ENCODE peak calls at places on chromosomes 4 and X, in nine cellular contexts. Q is GM06990; X is A172; Z is smooth muscle cell of the brain vasculature; E is psoas muscle; P is RPMI7951; G is stimulated activated effector memory CD8-positive, alpha-beta T cell treated with anti-CD3 and anti-CD28 coated beads, Interleukin-12 subunit alpha, Interleukin-12 subunit beta, amount 100 ng/mL, for 72 hours; C is fibroblast of pulmonary artery; M is DMS153. T is an unnamed sample.
A peak's percentile ranks its signal among the peaks of the same experiment; 100 is the strongest.

GRCh38 chr4:114287079-114287696 is 307.7 kb upstream of the ARSJ start:
- DNase-seq in M (peak; percentile 13), X (no peak), Q (no peak), G (no peak), E (no peak), C (no peak), Z (no peak), P (no peak), T (peak; percentile 47)

GRCh38 chr4:22522706-22523501 is 7.0 kb upstream of the ADGRA3 start:
- DNase-seq in P (no peak), C (no peak), Q (no peak), E (no peak), M (no peak), Z (no peak), X (no peak), G (no peak), T (no peak)

GRCh38 chrX:71953946-71954345 is 43.3 kb downstream of the NHSL2 start:
- DNase-seq in E (no peak), M (no peak), P (no peak), Z (no peak), X (no peak), C (no peak), Q (no peak), G (no peak), T (no peak)

GRCh38 chrX:106356580-106356979 is 188.5 kb downstream of the PWWP3B start:
- DNase-seq in C (no peak), Z (no peak), X (no peak), M (no peak), Q (no peak), G (no peak), E (no peak), P (no peak), T (no peak)

GRCh38 chr4:111854494-111855087 is 290.7 kb upstream of the FAM241A start:
- DNase-seq in Q (no peak), P (peak; percentile 24), M (peak; percentile 29), X (peak; percentile 43), E (no peak), G (no peak), Z (peak; percentile 2), C (peak; percentile 59), T (no peak)

GRCh38 chr4:33882246-33882990 is 2361.9 kb downstream of the ARAP2 start:
- DNase-seq in Z (no peak), M (no peak), X (peak; percentile 26), P (peak; percentile 33), Q (no peak), C (peak; percentile 61), E (no peak), G (no peak), T (peak; percentile 73)

GRCh38 chr4:102546635-102547034 is 45.5 kb downstream of the NFKB1 start:
- DNase-seq in Z (no peak), G (no peak), M (no peak), P (no peak), C (no peak), E (no peak), Q (no peak), X (no peak), T (no peak)

GRCh38 chr4:70365479-70365878 is 4.9 kb downstream of the SMR3A start:
- DNase-seq in G (no peak), X (no peak), P (no peak), E (no peak), C (no peak), Q (no peak), M (peak; percentile 56), Z (no peak), T (peak; percentile 85)

GRCh38 chr4:104451573-104451972 is 43.1 kb downstream of the CXXC4 start:
- DNase-seq in M (peak; percentile 38), C (peak; percentile 8), P (no peak), X (no peak), Z (no peak), G (no peak), Q (no peak), E (no peak), T (no peak)

GRCh38 chrX:130851569-130851968 is 51.4 kb downstream of the ENOX2 start:
- DNase-seq in X (no peak), E (no peak), Z (no peak), M (no peak), G (no peak), C (no peak), Q (no peak), P (peak; percentile 1), T (no peak)

GRCh38 chr4:138310991-138311390 is 68.8 kb upstream of the SLC7A11 start:
- DNase-seq in C (peak; percentile 53), G (no peak), P (peak; percentile 8), M (no peak), X (peak; percentile 18), Z (no peak), Q (no peak), E (no peak), T (peak; percentile 42)

GRCh38 chr4:26451597-26451996 is 38.7 kb downstream of the CCKAR start:
- DNase-seq in P (no peak), E (no peak), C (no peak), X (no peak), Z (no peak), G (no peak), Q (no peak), M (no peak), T (no peak)

GRCh38 chr4:24917076-24917856 is 4.4 kb upstream of the CCDC149 start:
- DNase-seq in P (no peak), Z (no peak), C (no peak), M (no peak), Q (no peak), E (no peak), G (no peak), X (no peak), T (no peak)

GRCh38 chr4:145482209-145483021 is 762 bp downstream of the SMAD1 start:
- DNase-seq in P (peak; percentile 56), G (peak; percentile 72), C (peak; percentile 80), M (peak; percentile 39), E (peak; percentile 73), X (peak; percentile 38), Z (peak; percentile 41), Q (peak; percentile 58), T (peak; percentile 71)

GRCh38 chr4:155047755-155048154 is 160.7 kb upstream of the NPY2R start:
- DNase-seq in Z (no peak), Q (no peak), E (no peak), M (no peak), P (peak; percentile 2), G (no peak), C (peak; percentile 88), X (no peak), T (no peak)

GRCh38 chr4:108115168-108115526 is 53.6 kb downstream of the LEF1 start:
- DNase-seq in M (no peak), G (no peak), C (no peak), E (no peak), X (no peak), Q (no peak), Z (no peak), P (no peak), T (no peak)

GRCh38 chrX:140933056-140933455 is 69.3 kb upstream of the SPANXB1 start:
- DNase-seq in Z (no peak), M (no peak), P (no peak), G (no peak), Q (no peak), C (no peak), E (no peak), X (no peak), T (no peak)

GRCh38 chrX:54695816-54696487 is 102.1 kb downstream of the ITIH6 start:
- DNase-seq in C (no peak), M (no peak), X (no peak), G (no peak), Q (peak; percentile 24), P (peak; percentile 1), Z (no peak), E (no peak), T (no peak)

GRCh38 chr4:183541081-183542045 is 36.5 kb downstream of the ING2 start:
- DNase-seq in E (no peak), X (no peak), C (peak; percentile 35), M (no peak), P (no peak), Q (no peak), G (no peak), Z (peak; percentile 13), T (no peak)

GRCh38 chr4:122755675-122756074 is 23.2 kb downstream of the BBS12 start:
- DNase-seq in C (no peak), X (no peak), Q (no peak), G (no peak), E (no peak), Z (no peak), M (no peak), P (no peak), T (peak; percentile 47)

GRCh38 chr4:114538012-114538617 is 60.5 kb upstream of the UGT8 start:
- DNase-seq in M (no peak), E (no peak), Q (no peak), C (no peak), P (no peak), Z (no peak), X (no peak), G (no peak), T (no peak)

GRCh38 chr4:105634402-105634801 is 74.1 kb downstream of the INTS12 start:
- DNase-seq in Q (no peak), E (no peak), G (no peak), M (no peak), C (no peak), X (no peak), P (no peak), Z (no peak), T (no peak)

GRCh38 chr4:67327245-67327860 is 217.9 kb downstream of the CENPC start:
- DNase-seq in E (no peak), Q (no peak), C (peak; percentile 74), M (peak; percentile 11), Z (peak; percentile 1), G (peak; percentile 50), P (peak; percentile 42), X (peak; percentile 34), T (peak; percentile 11)

GRCh38 chr4:153393397-153393796 is 48.9 kb downstream of the MND1 start:
- DNase-seq in Q (no peak), P (peak; percentile 58), C (peak; percentile 53), M (no peak), X (no peak), Z (no peak), E (peak; percentile 55), G (no peak), T (no peak)

GRCh38 chr4:152485726-152486276 is 50.1 kb downstream of the FBXW7 start:
- DNase-seq in M (peak; percentile 57), P (peak; percentile 83), X (peak; percentile 71), E (no peak), C (peak; percentile 92), Q (peak; percentile 63), Z (peak; percentile 49), G (peak; percentile 64), T (peak; percentile 54)

GRCh38 chr4:124941267-124941666 is 228.7 kb upstream of the ANKRD50 start:
- DNase-seq in Z (no peak), P (no peak), X (peak; percentile 72), M (no peak), G (no peak), C (no peak), Q (no peak), E (no peak), T (peak; percentile 94)

GRCh38 chr4:94590493-94590892 is 138.8 kb downstream of the PDLIM5 start:
- DNase-seq in M (no peak), E (no peak), Z (no peak), Q (no peak), P (no peak), G (no peak), C (peak; percentile 22), X (no peak), T (no peak)

GRCh38 chrX:43349363-43349762 is 306.7 kb upstream of the MAOA start:
- DNase-seq in Q (no peak), G (peak; percentile 53), Z (no peak), X (peak; percentile 1), C (peak; percentile 43), P (no peak), M (peak; percentile 7), E (no peak), T (no peak)

GRCh38 chr4:31104596-31104995 is 384.4 kb downstream of the PCDH7 start:
- DNase-seq in M (no peak), X (no peak), Q (no peak), Z (no peak), P (no peak), G (no peak), E (no peak), C (no peak), T (no peak)

GRCh38 chrX:133670394-133670793 is 255.1 kb upstream of the GPC4 start:
- DNase-seq in Z (no peak), C (peak; percentile 64), M (no peak), E (no peak), P (no peak), G (no peak), Q (no peak), X (peak; percentile 6), T (peak; percentile 10)

GRCh38 chr4:145739840-145740239 is 59.9 kb downstream of the C4orf51 start:
- DNase-seq in E (no peak), C (peak; percentile 35), Z (no peak), G (no peak), Q (no peak), M (no peak), X (no peak), P (no peak), T (no peak)

T was measured in foreskin keratinocyte.